ENCODE peak calls at places on chromosomes 2 and 18, in eight cellular contexts. One of them, this sample, is unnamed.

GRCh38 chr2:106011380-106011779 is 182.7 kb downstream of the UXS1 start:
- DNase-seq in head of caudate nucleus: no peak
- DNase-seq in sciatic nerve: no peak
- DNase-seq in KBM-7: no peak
- DNase-seq in amniotic stem cell: no peak
- DNase-seq in COLO829: no peak
- DNase-seq in naive thymus-derived CD4-positive, alpha-beta T cell: no peak
- DNase-seq in breast epithelium: no peak
- DNase-seq in this sample: peak

GRCh38 chr2:27154990-27155615 is 6.3 kb downstream of the TCF23 start:
- DNase-seq in head of caudate nucleus: no peak
- DNase-seq in sciatic nerve: peak
- DNase-seq in KBM-7: no peak
- DNase-seq in amniotic stem cell: no peak
- DNase-seq in COLO829: no peak
- DNase-seq in naive thymus-derived CD4-positive, alpha-beta T cell: no peak
- DNase-seq in breast epithelium: no peak
- DNase-seq in this sample: no peak

GRCh38 chr2:216672466-216672865 is 22.9 kb downstream of the IGFBP5 start:
- DNase-seq in head of caudate nucleus: no peak
- DNase-seq in sciatic nerve: no peak
- DNase-seq in KBM-7: no peak
- DNase-seq in amniotic stem cell: no peak
- DNase-seq in COLO829: no peak
- DNase-seq in naive thymus-derived CD4-positive, alpha-beta T cell: no peak
- DNase-seq in breast epithelium: no peak
- DNase-seq in this sample: no peak

GRCh38 chr2:18473241-18473841 is 87.1 kb downstream of the RDH14 start:
- DNase-seq in head of caudate nucleus: peak
- DNase-seq in sciatic nerve: no peak
- DNase-seq in KBM-7: no peak
- DNase-seq in amniotic stem cell: peak
- DNase-seq in COLO829: peak
- DNase-seq in naive thymus-derived CD4-positive, alpha-beta T cell: no peak
- DNase-seq in breast epithelium: no peak
- DNase-seq in this sample: no peak

GRCh38 chr2:8581048-8581561 is 100.8 kb upstream of the ID2 start:
- DNase-seq in head of caudate nucleus: no peak
- DNase-seq in sciatic nerve: no peak
- DNase-seq in KBM-7: no peak
- DNase-seq in amniotic stem cell: no peak
- DNase-seq in COLO829: no peak
- DNase-seq in naive thymus-derived CD4-positive, alpha-beta T cell: no peak
- DNase-seq in breast epithelium: no peak
- DNase-seq in this sample: no peak

GRCh38 chr2:196404276-196404675 is 232.9 kb upstream of the STK17B start:
- DNase-seq in head of caudate nucleus: no peak
- DNase-seq in sciatic nerve: no peak
- DNase-seq in KBM-7: no peak
- DNase-seq in amniotic stem cell: no peak
- DNase-seq in COLO829: no peak
- DNase-seq in naive thymus-derived CD4-positive, alpha-beta T cell: no peak
- DNase-seq in breast epithelium: no peak
- DNase-seq in this sample: peak

GRCh38 chr2:904243-905024 is 46.2 kb upstream of the SNTG2 start:
- DNase-seq in head of caudate nucleus: no peak
- DNase-seq in sciatic nerve: no peak
- DNase-seq in KBM-7: no peak
- DNase-seq in amniotic stem cell: no peak
- DNase-seq in COLO829: no peak
- DNase-seq in naive thymus-derived CD4-positive, alpha-beta T cell: no peak
- DNase-seq in breast epithelium: no peak
- DNase-seq in this sample: no peak

GRCh38 chr18:37042381-37042780 is 213.5 kb downstream of the KIAA1328 start:
- DNase-seq in head of caudate nucleus: no peak
- DNase-seq in sciatic nerve: no peak
- DNase-seq in KBM-7: peak
- DNase-seq in amniotic stem cell: no peak
- DNase-seq in COLO829: no peak
- DNase-seq in naive thymus-derived CD4-positive, alpha-beta T cell: no peak
- DNase-seq in breast epithelium: no peak
- DNase-seq in this sample: no peak

GRCh38 chr2:11678306-11678960 is 8.4 kb upstream of the NTSR2 start:
- DNase-seq in head of caudate nucleus: no peak
- DNase-seq in sciatic nerve: peak
- DNase-seq in KBM-7: no peak
- DNase-seq in amniotic stem cell: no peak
- DNase-seq in COLO829: no peak
- DNase-seq in naive thymus-derived CD4-positive, alpha-beta T cell: no peak
- DNase-seq in breast epithelium: no peak
- DNase-seq in this sample: no peak

GRCh38 chr2:36172828-36173227 is 182.8 kb upstream of the CRIM1 start:
- DNase-seq in head of caudate nucleus: no peak
- DNase-seq in sciatic nerve: no peak
- DNase-seq in KBM-7: no peak
- DNase-seq in amniotic stem cell: no peak
- DNase-seq in COLO829: no peak
- DNase-seq in naive thymus-derived CD4-positive, alpha-beta T cell: no peak
- DNase-seq in breast epithelium: no peak
- DNase-seq in this sample: no peak

GRCh38 chr18:66599190-66599589 is 4.7 kb downstream of the CDH19 start:
- DNase-seq in head of caudate nucleus: no peak
- DNase-seq in sciatic nerve: no peak
- DNase-seq in KBM-7: no peak
- DNase-seq in amniotic stem cell: no peak
- DNase-seq in COLO829: no peak
- DNase-seq in naive thymus-derived CD4-positive, alpha-beta T cell: no peak
- DNase-seq in breast epithelium: no peak
- DNase-seq in this sample: peak

GRCh38 chr2:3712841-3713503 is 9.6 kb downstream of the DCDC2C start:
- DNase-seq in head of caudate nucleus: no peak
- DNase-seq in sciatic nerve: no peak
- DNase-seq in KBM-7: no peak
- DNase-seq in amniotic stem cell: no peak
- DNase-seq in COLO829: no peak
- DNase-seq in naive thymus-derived CD4-positive, alpha-beta T cell: no peak
- DNase-seq in breast epithelium: no peak
- DNase-seq in this sample: no peak

GRCh38 chr2:212227755-212228154 is 310.8 kb downstream of the ERBB4 start:
- DNase-seq in head of caudate nucleus: no peak
- DNase-seq in sciatic nerve: no peak
- DNase-seq in KBM-7: no peak
- DNase-seq in amniotic stem cell: peak
- DNase-seq in COLO829: peak
- DNase-seq in naive thymus-derived CD4-positive, alpha-beta T cell: no peak
- DNase-seq in breast epithelium: no peak
- DNase-seq in this sample: peak

GRCh38 chr2:54986266-54986665 is 64.0 kb downstream of the RTN4 start:
- DNase-seq in head of caudate nucleus: no peak
- DNase-seq in sciatic nerve: no peak
- DNase-seq in KBM-7: no peak
- DNase-seq in amniotic stem cell: no peak
- DNase-seq in COLO829: no peak
- DNase-seq in naive thymus-derived CD4-positive, alpha-beta T cell: no peak
- DNase-seq in breast epithelium: no peak
- DNase-seq in this sample: no peak

GRCh38 chr18:74669136-74669798 is 71.6 kb downstream of the ZNF407 start:
- DNase-seq in head of caudate nucleus: no peak
- DNase-seq in sciatic nerve: no peak
- DNase-seq in KBM-7: no peak
- DNase-seq in amniotic stem cell: no peak
- DNase-seq in COLO829: no peak
- DNase-seq in naive thymus-derived CD4-positive, alpha-beta T cell: no peak
- DNase-seq in breast epithelium: no peak
- DNase-seq in this sample: no peak

GRCh38 chr2:240858871-240859270 is 9.8 kb upstream of the AGXT start:
- DNase-seq in head of caudate nucleus: no peak
- DNase-seq in sciatic nerve: no peak
- DNase-seq in KBM-7: no peak
- DNase-seq in amniotic stem cell: no peak
- DNase-seq in COLO829: no peak
- DNase-seq in naive thymus-derived CD4-positive, alpha-beta T cell: no peak
- DNase-seq in breast epithelium: no peak
- DNase-seq in this sample: no peak

GRCh38 chr2:26251893-26252292 is 7.2 kb downstream of the HADHB start:
- DNase-seq in head of caudate nucleus: peak
- DNase-seq in sciatic nerve: no peak
- DNase-seq in KBM-7: no peak
- DNase-seq in amniotic stem cell: no peak
- DNase-seq in COLO829: no peak
- DNase-seq in naive thymus-derived CD4-positive, alpha-beta T cell: no peak
- DNase-seq in breast epithelium: no peak
- DNase-seq in this sample: no peak

This sample was measured in endothelial cell of umbilical vein.